ENCODE peak calls at places on chromosomes 7 and 10, in six cellular contexts. Y, F, L, R, U and K are unnamed samples.

GRCh38 chr7:158017226-158018060 is 570.2 kb downstream of the PTPRN2 start:
- DNase-seq in Y (no peak), F (no peak), L (no peak), R (no peak), U (no peak), K (no peak)

GRCh38 chr7:85191383-85191782 is 4.5 kb upstream of the SEMA3D start:
- DNase-seq in Y (peak), F (peak), L (no peak), R (no peak), U (peak), K (peak)

GRCh38 chr7:139768249-139768824 is 9.5 kb downstream of the HIPK2 start:
- DNase-seq in Y (no peak), F (no peak), L (no peak), R (no peak), U (no peak), K (no peak)

GRCh38 chr7:50791363-50791762 is 8.7 kb upstream of the GRB10 start:
- DNase-seq in Y (no peak), F (no peak), L (no peak), R (no peak), U (peak), K (peak)

GRCh38 chr7:2223321-2223720 is 9.4 kb downstream of the MAD1L1 start:
- DNase-seq in Y (no peak), F (no peak), L (no peak), R (no peak), U (no peak), K (no peak)

GRCh38 chr7:76155938-76156337 is 45.8 kb upstream of the SRRM3 start:
- DNase-seq in Y (peak), F (peak), L (no peak), R (no peak), U (peak), K (peak)

GRCh38 chr10:114489521-114490310 is 85.4 kb upstream of the AFAP1L2 start:
- DNase-seq in Y (peak), F (no peak), L (no peak), R (no peak), U (no peak), K (no peak)

GRCh38 chr7:74429153-74429747 is 24.5 kb upstream of the GTF2IRD1 start:
- DNase-seq in Y (peak), F (no peak), L (no peak), R (no peak), U (peak), K (peak)

GRCh38 chr7:332646-333398 is 42.9 kb downstream of the FOXL3 start:
- DNase-seq in Y (peak), F (peak), L (peak), R (peak), U (peak), K (peak)

GRCh38 chr10:75201793-75202307 is 8.7 kb upstream of the VDAC2 start:
- DNase-seq in Y (peak), F (no peak), L (no peak), R (no peak), U (no peak), K (no peak)